ENCODE peak calls at places on chromosomes 1 and 21, in ten cellular contexts. One of them, this sample, is unnamed.

GRCh38 chr1:247054992-247055415 is 23.6 kb downstream of the ZNF670 start:
- ATAC-seq in naive thymus-derived CD8-positive, alpha-beta T cell: no peak
- ATAC-seq in left colon: peak
- ATAC-seq in activated T-cell treated with anti-CD3 and anti-CD28 coated beads, Interleukin-2, amount 50 U/mL, for 72 hours: no peak
- ATAC-seq in stimulated activated naive CD8-positive, alpha-beta T cell treated with anti-CD3 and anti-CD28 coated beads, Interleukin-15, Interleukin-2, amounts not matched to agents 100 U/mL and 50 U/mL, for 24 hours: no peak
- ATAC-seq in A549: no peak
- ATAC-seq in Right ventricle myocardium superior: no peak
- ATAC-seq in activated T-helper 17 cell treated with anti-CD3 and anti-CD28 coated beads, Interleukin-2, amount 50 U/mL, for 72 hours: no peak
- ATAC-seq in left cardiac atrium: peak
- ATAC-seq in activated CD8-positive, alpha-beta memory T cell treated with anti-CD3 and anti-CD28 coated beads, Interleukin-2, amount 10 ng/mL, durations not matched to agents 7 days and 5 days: no peak
- ATAC-seq in this sample: no peak

GRCh38 chr21:43699933-43700599 is 18.9 kb upstream of the PDXK start:
- ATAC-seq in left colon: no peak
- ATAC-seq in A549: no peak
- ATAC-seq in naive thymus-derived CD8-positive, alpha-beta T cell: no peak
- ATAC-seq in activated CD8-positive, alpha-beta memory T cell treated with anti-CD3 and anti-CD28 coated beads, Interleukin-2, amount 10 ng/mL, durations not matched to agents 7 days and 5 days: no peak
- ATAC-seq in stimulated activated naive CD8-positive, alpha-beta T cell treated with anti-CD3 and anti-CD28 coated beads, Interleukin-15, Interleukin-2, amounts not matched to agents 100 U/mL and 50 U/mL, for 24 hours: no peak
- ATAC-seq in left cardiac atrium: no peak
- ATAC-seq in Right ventricle myocardium superior: no peak
- ATAC-seq in activated T-helper 17 cell treated with anti-CD3 and anti-CD28 coated beads, Interleukin-2, amount 50 U/mL, for 72 hours: no peak
- ATAC-seq in activated T-cell treated with anti-CD3 and anti-CD28 coated beads, Interleukin-2, amount 50 U/mL, for 72 hours: no peak
- ATAC-seq in this sample: no peak

GRCh38 chr1:113018911-113019310 is 54.1 kb upstream of the LRIG2 start:
- ATAC-seq in A549: no peak
- ATAC-seq in activated CD8-positive, alpha-beta memory T cell treated with anti-CD3 and anti-CD28 coated beads, Interleukin-2, amount 10 ng/mL, durations not matched to agents 7 days and 5 days: no peak
- ATAC-seq in Right ventricle myocardium superior: no peak
- ATAC-seq in activated T-helper 17 cell treated with anti-CD3 and anti-CD28 coated beads, Interleukin-2, amount 50 U/mL, for 72 hours: no peak
- ATAC-seq in activated T-cell treated with anti-CD3 and anti-CD28 coated beads, Interleukin-2, amount 50 U/mL, for 72 hours: no peak
- ATAC-seq in left colon: peak
- ATAC-seq in stimulated activated naive CD8-positive, alpha-beta T cell treated with anti-CD3 and anti-CD28 coated beads, Interleukin-15, Interleukin-2, amounts not matched to agents 100 U/mL and 50 U/mL, for 24 hours: no peak
- ATAC-seq in naive thymus-derived CD8-positive, alpha-beta T cell: no peak
- ATAC-seq in left cardiac atrium: no peak
- ATAC-seq in this sample: no peak

GRCh38 chr1:21742578-21742977 is 40.4 kb downstream of the USP48 start:
- ATAC-seq in left cardiac atrium: no peak
- ATAC-seq in left colon: no peak
- ATAC-seq in stimulated activated naive CD8-positive, alpha-beta T cell treated with anti-CD3 and anti-CD28 coated beads, Interleukin-15, Interleukin-2, amounts not matched to agents 100 U/mL and 50 U/mL, for 24 hours: peak
- ATAC-seq in activated T-cell treated with anti-CD3 and anti-CD28 coated beads, Interleukin-2, amount 50 U/mL, for 72 hours: peak
- ATAC-seq in Right ventricle myocardium superior: peak
- ATAC-seq in naive thymus-derived CD8-positive, alpha-beta T cell: no peak
- ATAC-seq in A549: no peak
- ATAC-seq in activated CD8-positive, alpha-beta memory T cell treated with anti-CD3 and anti-CD28 coated beads, Interleukin-2, amount 10 ng/mL, durations not matched to agents 7 days and 5 days: no peak
- ATAC-seq in activated T-helper 17 cell treated with anti-CD3 and anti-CD28 coated beads, Interleukin-2, amount 50 U/mL, for 72 hours: peak
- ATAC-seq in this sample: no peak

GRCh38 chr1:201740086-201740541 is 88.8 kb upstream of the IPO9 start:
- ATAC-seq in A549: no peak
- ATAC-seq in activated T-helper 17 cell treated with anti-CD3 and anti-CD28 coated beads, Interleukin-2, amount 50 U/mL, for 72 hours: peak
- ATAC-seq in Right ventricle myocardium superior: peak
- ATAC-seq in stimulated activated naive CD8-positive, alpha-beta T cell treated with anti-CD3 and anti-CD28 coated beads, Interleukin-15, Interleukin-2, amounts not matched to agents 100 U/mL and 50 U/mL, for 24 hours: no peak
- ATAC-seq in naive thymus-derived CD8-positive, alpha-beta T cell: peak
- ATAC-seq in activated T-cell treated with anti-CD3 and anti-CD28 coated beads, Interleukin-2, amount 50 U/mL, for 72 hours: peak
- ATAC-seq in left colon: peak
- ATAC-seq in left cardiac atrium: peak
- ATAC-seq in activated CD8-positive, alpha-beta memory T cell treated with anti-CD3 and anti-CD28 coated beads, Interleukin-2, amount 10 ng/mL, durations not matched to agents 7 days and 5 days: no peak
- ATAC-seq in this sample: no peak

GRCh38 chr1:216238844-216239243 is 184.4 kb downstream of the USH2A start:
- ATAC-seq in left cardiac atrium: no peak
- ATAC-seq in Right ventricle myocardium superior: no peak
- ATAC-seq in A549: no peak
- ATAC-seq in activated CD8-positive, alpha-beta memory T cell treated with anti-CD3 and anti-CD28 coated beads, Interleukin-2, amount 10 ng/mL, durations not matched to agents 7 days and 5 days: no peak
- ATAC-seq in naive thymus-derived CD8-positive, alpha-beta T cell: no peak
- ATAC-seq in activated T-cell treated with anti-CD3 and anti-CD28 coated beads, Interleukin-2, amount 50 U/mL, for 72 hours: no peak
- ATAC-seq in stimulated activated naive CD8-positive, alpha-beta T cell treated with anti-CD3 and anti-CD28 coated beads, Interleukin-15, Interleukin-2, amounts not matched to agents 100 U/mL and 50 U/mL, for 24 hours: no peak
- ATAC-seq in activated T-helper 17 cell treated with anti-CD3 and anti-CD28 coated beads, Interleukin-2, amount 50 U/mL, for 72 hours: no peak
- ATAC-seq in left colon: no peak
- ATAC-seq in this sample: no peak

GRCh38 chr1:206696812-206697585 is 12.3 kb downstream of the MAPKAPK2 start:
- ATAC-seq in activated T-cell treated with anti-CD3 and anti-CD28 coated beads, Interleukin-2, amount 50 U/mL, for 72 hours: peak
- ATAC-seq in left cardiac atrium: no peak
- ATAC-seq in Right ventricle myocardium superior: peak
- ATAC-seq in left colon: peak
- ATAC-seq in stimulated activated naive CD8-positive, alpha-beta T cell treated with anti-CD3 and anti-CD28 coated beads, Interleukin-15, Interleukin-2, amounts not matched to agents 100 U/mL and 50 U/mL, for 24 hours: no peak
- ATAC-seq in activated T-helper 17 cell treated with anti-CD3 and anti-CD28 coated beads, Interleukin-2, amount 50 U/mL, for 72 hours: peak
- ATAC-seq in A549: no peak
- ATAC-seq in naive thymus-derived CD8-positive, alpha-beta T cell: no peak
- ATAC-seq in activated CD8-positive, alpha-beta memory T cell treated with anti-CD3 and anti-CD28 coated beads, Interleukin-2, amount 10 ng/mL, durations not matched to agents 7 days and 5 days: no peak
- ATAC-seq in this sample: no peak

GRCh38 chr1:169724168-169724567 is 9.7 kb downstream of the SELE start:
- ATAC-seq in Right ventricle myocardium superior: no peak
- ATAC-seq in stimulated activated naive CD8-positive, alpha-beta T cell treated with anti-CD3 and anti-CD28 coated beads, Interleukin-15, Interleukin-2, amounts not matched to agents 100 U/mL and 50 U/mL, for 24 hours: no peak
- ATAC-seq in A549: no peak
- ATAC-seq in activated T-cell treated with anti-CD3 and anti-CD28 coated beads, Interleukin-2, amount 50 U/mL, for 72 hours: no peak
- ATAC-seq in activated CD8-positive, alpha-beta memory T cell treated with anti-CD3 and anti-CD28 coated beads, Interleukin-2, amount 10 ng/mL, durations not matched to agents 7 days and 5 days: no peak
- ATAC-seq in left colon: peak
- ATAC-seq in naive thymus-derived CD8-positive, alpha-beta T cell: no peak
- ATAC-seq in left cardiac atrium: no peak
- ATAC-seq in activated T-helper 17 cell treated with anti-CD3 and anti-CD28 coated beads, Interleukin-2, amount 50 U/mL, for 72 hours: no peak
- ATAC-seq in this sample: no peak

GRCh38 chr1:44293761-44294315 is 61.2 kb downstream of the ERI3 start:
- ATAC-seq in A549: no peak
- ATAC-seq in left cardiac atrium: peak
- ATAC-seq in left colon: peak
- ATAC-seq in activated CD8-positive, alpha-beta memory T cell treated with anti-CD3 and anti-CD28 coated beads, Interleukin-2, amount 10 ng/mL, durations not matched to agents 7 days and 5 days: no peak
- ATAC-seq in stimulated activated naive CD8-positive, alpha-beta T cell treated with anti-CD3 and anti-CD28 coated beads, Interleukin-15, Interleukin-2, amounts not matched to agents 100 U/mL and 50 U/mL, for 24 hours: no peak
- ATAC-seq in Right ventricle myocardium superior: peak
- ATAC-seq in activated T-cell treated with anti-CD3 and anti-CD28 coated beads, Interleukin-2, amount 50 U/mL, for 72 hours: no peak
- ATAC-seq in activated T-helper 17 cell treated with anti-CD3 and anti-CD28 coated beads, Interleukin-2, amount 50 U/mL, for 72 hours: no peak
- ATAC-seq in naive thymus-derived CD8-positive, alpha-beta T cell: no peak
- ATAC-seq in this sample: no peak

GRCh38 chr1:27306892-27307850 is 14.8 kb upstream of the TMEM222 start:
- ATAC-seq in Right ventricle myocardium superior: no peak
- ATAC-seq in naive thymus-derived CD8-positive, alpha-beta T cell: no peak
- ATAC-seq in activated CD8-positive, alpha-beta memory T cell treated with anti-CD3 and anti-CD28 coated beads, Interleukin-2, amount 10 ng/mL, durations not matched to agents 7 days and 5 days: no peak
- ATAC-seq in activated T-helper 17 cell treated with anti-CD3 and anti-CD28 coated beads, Interleukin-2, amount 50 U/mL, for 72 hours: no peak
- ATAC-seq in left colon: peak
- ATAC-seq in left cardiac atrium: no peak
- ATAC-seq in A549: peak
- ATAC-seq in stimulated activated naive CD8-positive, alpha-beta T cell treated with anti-CD3 and anti-CD28 coated beads, Interleukin-15, Interleukin-2, amounts not matched to agents 100 U/mL and 50 U/mL, for 24 hours: no peak
- ATAC-seq in activated T-cell treated with anti-CD3 and anti-CD28 coated beads, Interleukin-2, amount 50 U/mL, for 72 hours: no peak
- ATAC-seq in this sample: no peak

GRCh38 chr1:117663156-117663902 is 57.5 kb downstream of the TENT5C start:
- ATAC-seq in left colon: peak
- ATAC-seq in naive thymus-derived CD8-positive, alpha-beta T cell: no peak
- ATAC-seq in A549: no peak
- ATAC-seq in activated T-cell treated with anti-CD3 and anti-CD28 coated beads, Interleukin-2, amount 50 U/mL, for 72 hours: no peak
- ATAC-seq in activated T-helper 17 cell treated with anti-CD3 and anti-CD28 coated beads, Interleukin-2, amount 50 U/mL, for 72 hours: no peak
- ATAC-seq in Right ventricle myocardium superior: no peak
- ATAC-seq in left cardiac atrium: no peak
- ATAC-seq in activated CD8-positive, alpha-beta memory T cell treated with anti-CD3 and anti-CD28 coated beads, Interleukin-2, amount 10 ng/mL, durations not matched to agents 7 days and 5 days: no peak
- ATAC-seq in stimulated activated naive CD8-positive, alpha-beta T cell treated with anti-CD3 and anti-CD28 coated beads, Interleukin-15, Interleukin-2, amounts not matched to agents 100 U/mL and 50 U/mL, for 24 hours: no peak
- ATAC-seq in this sample: no peak

GRCh38 chr1:94988356-94988755 is 61.4 kb upstream of the CNN3 start:
- ATAC-seq in A549: no peak
- ATAC-seq in left cardiac atrium: no peak
- ATAC-seq in stimulated activated naive CD8-positive, alpha-beta T cell treated with anti-CD3 and anti-CD28 coated beads, Interleukin-15, Interleukin-2, amounts not matched to agents 100 U/mL and 50 U/mL, for 24 hours: no peak
- ATAC-seq in naive thymus-derived CD8-positive, alpha-beta T cell: no peak
- ATAC-seq in activated T-cell treated with anti-CD3 and anti-CD28 coated beads, Interleukin-2, amount 50 U/mL, for 72 hours: no peak
- ATAC-seq in Right ventricle myocardium superior: no peak
- ATAC-seq in activated CD8-positive, alpha-beta memory T cell treated with anti-CD3 and anti-CD28 coated beads, Interleukin-2, amount 10 ng/mL, durations not matched to agents 7 days and 5 days: no peak
- ATAC-seq in left colon: no peak
- ATAC-seq in activated T-helper 17 cell treated with anti-CD3 and anti-CD28 coated beads, Interleukin-2, amount 50 U/mL, for 72 hours: peak
- ATAC-seq in this sample: no peak

This sample was measured in activated CD4-positive, CD25-positive, alpha-beta regulatory T cell treated with anti-CD3 and anti-CD28 coated beads, Interleukin-2, amount 50 U/mL, for 24 hours.